ENCODE peak calls at places on chromosomes 5 and 9, in six cellular contexts. D is HFF-Myc, T is GM23338, V is uterus, C is nephron progenitor cell, B is mesothelial cell of epicardium. S is an unnamed sample.

GRCh38 chr5:170139786-170140335 is 34.2 kb downstream of the FOXI1 start:
- DNase-seq in D (no peak), T (no peak), V (no peak), C (no peak), B (no peak), S (no peak)

GRCh38 chr5:61435368-61435767 is 103.3 kb downstream of the ZSWIM6 start:
- DNase-seq in D (no peak), T (no peak), V (no peak), C (no peak), B (no peak), S (no peak)

GRCh38 chr9:117704024-117704575 is at the start of gene TLR4:
- DNase-seq in D (peak), T (peak), V (peak), C (peak), B (no peak), S (peak)

GRCh38 chr9:71966601-71967000 is 55.2 kb downstream of the C9orf85 start:
- DNase-seq in D (no peak), T (peak), V (no peak), C (no peak), B (no peak), S (no peak)

GRCh38 chr9:93112116-93112863 is 16.3 kb downstream of the CARD19 start:
- DNase-seq in D (no peak), T (no peak), V (peak), C (no peak), B (no peak), S (no peak)

GRCh38 chr5:16144416-16144815 is 35.2 kb downstream of the MARCHF11 start:
- DNase-seq in D (no peak), T (no peak), V (no peak), C (no peak), B (no peak), S (no peak)

GRCh38 chr9:89732295-89732951 is 127.6 kb downstream of the GADD45G start:
- DNase-seq in D (no peak), T (no peak), V (no peak), C (no peak), B (no peak), S (no peak)

GRCh38 chr5:149121145-149121544 is 20.1 kb upstream of the ABLIM3 start:
- DNase-seq in D (no peak), T (no peak), V (no peak), C (no peak), B (no peak), S (no peak)

GRCh38 chr5:143182901-143183820 is 220.3 kb downstream of the NR3C1 start:
- DNase-seq in D (no peak), T (no peak), V (no peak), C (no peak), B (no peak), S (peak)

GRCh38 chr5:68547621-68548020 is 332.1 kb downstream of the PIK3R1 start:
- DNase-seq in D (no peak), T (no peak), V (no peak), C (no peak), B (no peak), S (no peak)

GRCh38 chr5:105506692-105507277 is 1944.2 kb upstream of the NUDT12 start:
- DNase-seq in D (no peak), T (peak), V (no peak), C (peak), B (no peak), S (peak)

GRCh38 chr5:161051920-161052500 is 200.0 kb upstream of the ATP10B start:
- DNase-seq in D (no peak), T (no peak), V (no peak), C (no peak), B (no peak), S (no peak)

GRCh38 chr5:156103116-156103860 is 223.7 kb upstream of the SGCD start:
- DNase-seq in D (no peak), T (no peak), V (no peak), C (no peak), B (no peak), S (no peak)

GRCh38 chr5:111129938-111130337 is 37.8 kb downstream of the WDR36 start:
- DNase-seq in D (no peak), T (peak), V (no peak), C (no peak), B (no peak), S (no peak)

GRCh38 chr5:149605998-149606721 is 24.9 kb downstream of the ARHGEF37 start:
- DNase-seq in D (peak), T (no peak), V (no peak), C (no peak), B (no peak), S (peak)

GRCh38 chr5:79560774-79561524 is 47.0 kb upstream of the HOMER1 start:
- DNase-seq in D (no peak), T (no peak), V (no peak), C (no peak), B (no peak), S (peak)

GRCh38 chr9:7165350-7165937 is 407.7 kb downstream of the KDM4C start:
- DNase-seq in D (no peak), T (no peak), V (no peak), C (no peak), B (no peak), S (no peak)

GRCh38 chr5:135814254-135814653 is 20.2 kb upstream of the SLC25A48 start:
- DNase-seq in D (no peak), T (no peak), V (no peak), C (no peak), B (no peak), S (no peak)

GRCh38 chr5:169433221-169433651 is 132.3 kb upstream of the SLIT3 start:
- DNase-seq in D (no peak), T (no peak), V (no peak), C (no peak), B (no peak), S (no peak)

GRCh38 chr9:15509931-15510788 is 610 bp downstream of the PSIP1 start:
- DNase-seq in D (no peak), T (peak), V (peak), C (no peak), B (peak), S (peak)

GRCh38 chr9:20524776-20525175 is 97.5 kb downstream of the MLLT3 start:
- DNase-seq in D (no peak), T (peak), V (no peak), C (no peak), B (no peak), S (no peak)

GRCh38 chr5:88785396-88786216 is 97.4 kb downstream of the MEF2C start:
- DNase-seq in D (peak), T (peak), V (peak), C (no peak), B (no peak), S (no peak)

GRCh38 chr5:56412601-56413379 is 179.7 kb upstream of the ANKRD55 start:
- DNase-seq in D (no peak), T (no peak), V (no peak), C (no peak), B (no peak), S (peak)

GRCh38 chr5:111227805-111228204 is 3.6 kb downstream of the CAMK4 start:
- DNase-seq in D (peak), T (peak), V (no peak), C (no peak), B (no peak), S (no peak)

GRCh38 chr5:101424530-101425175 is 521.6 kb upstream of the ST8SIA4 start:
- DNase-seq in D (no peak), T (no peak), V (no peak), C (no peak), B (no peak), S (no peak)

GRCh38 chr5:41334758-41335157 is 121.4 kb upstream of the C6 start:
- DNase-seq in D (no peak), T (peak), V (no peak), C (no peak), B (no peak), S (peak)

GRCh38 chr5:134549714-134550113 is 24.2 kb downstream of the JADE2 start:
- DNase-seq in D (no peak), T (no peak), V (no peak), C (no peak), B (no peak), S (no peak)

GRCh38 chr9:87585456-87585855 is 87.8 kb downstream of the DAPK1 start:
- DNase-seq in D (no peak), T (no peak), V (no peak), C (no peak), B (no peak), S (no peak)

GRCh38 chr5:83866191-83866590 is 145.5 kb upstream of the HAPLN1 start:
- DNase-seq in D (no peak), T (no peak), V (no peak), C (no peak), B (no peak), S (no peak)

GRCh38 chr9:26502311-26502710 is 390.3 kb downstream of the CAAP1 start:
- DNase-seq in D (no peak), T (peak), V (no peak), C (no peak), B (no peak), S (no peak)
- TF ChIP-seq CTCF in D (no peak), T (peak), V (no peak), C (peak), B (no peak), S (no peak)

DNA sequence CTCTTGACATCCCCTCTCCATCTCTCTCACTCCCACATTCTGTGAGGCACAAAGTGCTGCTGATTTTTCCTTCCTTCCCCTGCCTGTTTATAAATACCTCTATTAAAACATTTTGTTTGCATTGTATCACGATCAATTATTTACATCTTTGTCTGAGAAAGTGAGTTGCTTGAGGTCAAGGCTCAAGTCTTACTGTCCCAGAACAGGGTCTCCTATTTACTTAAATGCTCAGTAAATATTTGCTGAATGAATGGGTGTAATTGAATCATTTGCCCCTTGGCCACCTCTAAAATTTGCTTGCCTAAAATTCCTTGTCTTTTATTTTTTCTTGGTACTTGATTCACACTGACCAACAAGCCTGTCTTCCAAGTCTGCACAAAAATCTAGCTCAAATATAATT is 103.5 kb downstream of the ZNF462 start:
- DNase-seq in D (no peak), T (no peak), V (no peak), C (no peak), B (no peak), S (no peak)
- TF ChIP-seq CTCF in D (no peak), T (no peak), V (no peak), C (no peak), B (no peak), S (no peak)

DNA sequence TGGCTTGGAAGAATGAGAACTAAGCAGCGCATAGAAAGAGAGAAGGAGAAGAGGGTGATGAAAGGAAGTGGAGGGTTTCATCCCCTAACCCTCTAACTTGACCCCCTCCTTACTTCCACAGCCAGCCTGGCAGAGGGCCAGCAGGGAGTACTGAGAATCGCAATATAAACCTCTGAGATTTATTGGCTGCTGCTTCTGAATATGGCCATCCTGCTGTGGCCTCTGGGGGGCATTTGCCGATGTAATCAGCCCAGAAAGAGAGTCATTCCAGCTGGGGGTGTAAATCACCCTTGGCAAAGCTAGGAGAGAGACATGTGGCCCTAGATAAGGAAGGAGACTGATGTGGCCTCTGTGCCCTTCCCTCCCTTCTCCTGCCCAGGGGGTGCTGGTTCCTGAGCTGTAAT is 960 bp upstream of the GFRA3 start:
- DNase-seq in D (no peak), T (peak), V (no peak), C (peak), B (no peak), S (no peak)
- TF ChIP-seq CTCF in D (no peak), T (no peak), V (no peak), C (peak), B (no peak), S (no peak)

DNA sequence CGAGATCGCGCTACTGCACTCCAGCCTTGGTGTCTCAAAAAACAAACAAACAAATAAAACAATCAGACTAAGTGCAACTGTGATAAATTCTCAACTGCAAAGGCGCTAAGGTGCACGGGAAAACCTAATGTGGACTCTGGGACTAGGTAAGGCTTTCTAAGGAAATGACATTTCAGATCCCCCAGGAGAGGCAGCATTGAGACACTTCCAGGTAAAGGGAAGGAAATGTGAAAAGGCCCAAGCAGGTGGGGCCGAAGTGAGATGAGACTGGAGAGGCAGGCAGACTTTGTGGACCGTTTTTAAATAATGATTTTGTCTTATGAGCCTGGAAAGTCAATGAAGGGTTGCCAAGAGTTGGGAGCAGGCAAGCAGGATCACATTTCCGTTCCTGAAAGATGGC is 1.9 kb upstream of the APBA1 start:
- DNase-seq in D (no peak), T (peak), V (no peak), C (no peak), B (no peak), S (no peak)
- TF ChIP-seq CTCF in D (no peak), T (peak), V (no peak), C (no peak), B (no peak), S (no peak)

GRCh38 chr9:112252194-112252593 is 77.1 kb upstream of the SUSD1 start:
- DNase-seq in D (no peak), T (no peak), V (no peak), C (no peak), B (no peak), S (no peak)
- TF ChIP-seq CTCF in D (no peak), T (no peak), V (no peak), C (no peak), B (no peak), S (no peak)

DNA sequence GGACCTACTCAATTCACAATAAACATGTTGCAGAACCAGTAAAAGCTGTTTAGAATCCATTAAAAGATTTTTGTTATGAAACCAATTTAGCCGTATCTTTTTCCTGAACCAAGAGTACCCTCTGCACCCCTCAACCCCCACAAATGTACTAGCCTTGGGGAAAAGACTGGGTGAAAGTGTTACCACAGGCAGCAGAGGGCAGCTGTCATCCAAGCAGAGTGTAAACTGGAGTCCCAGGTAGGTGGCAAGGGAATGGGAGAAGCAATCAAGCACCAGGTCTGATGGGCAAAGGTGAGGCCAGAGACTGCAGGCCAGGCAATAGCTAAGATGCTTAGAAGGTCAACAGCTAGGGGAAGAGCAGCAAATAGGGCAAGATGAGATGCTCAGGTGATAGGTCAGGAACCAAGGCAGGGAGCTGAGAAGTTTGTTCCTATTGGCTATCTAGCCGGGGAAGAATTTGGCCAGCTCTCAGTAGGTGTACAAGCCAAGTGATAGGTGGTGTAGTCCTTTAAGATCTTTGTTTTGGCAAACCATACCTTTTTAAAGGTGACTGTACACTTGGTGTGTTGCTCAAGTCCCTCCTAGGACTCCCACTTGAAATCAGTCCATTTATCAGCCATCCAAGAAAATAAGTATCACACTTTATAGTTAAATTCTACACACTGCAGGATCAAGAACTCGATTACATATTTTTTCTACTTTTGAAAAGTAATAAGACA is 77.8 kb upstream of the CCDC112 start:
- DNase-seq in D (no peak), T (no peak), V (no peak), C (no peak), B (no peak), S (no peak)
- TF ChIP-seq CTCF in D (no peak), T (peak), V (no peak), C (no peak), B (no peak), S (no peak)

GRCh38 chr9:95193480-95193879 is 124.0 kb downstream of the FANCC start:
- DNase-seq in D (no peak), T (no peak), V (no peak), C (no peak), B (no peak), S (no peak)

GRCh38 chr9:95202076-95202681 is 115.3 kb downstream of the FANCC start:
- DNase-seq in D (no peak), T (no peak), V (no peak), C (no peak), B (no peak), S (no peak)

GRCh38 chr9:95201201-95201600 is 116.3 kb downstream of the FANCC start:
- DNase-seq in D (no peak), T (no peak), V (no peak), C (no peak), B (no peak), S (no peak)

GRCh38 chr9:95193067-95193466 is 124.4 kb downstream of the FANCC start:
- DNase-seq in D (no peak), T (peak), V (no peak), C (no peak), B (no peak), S (no peak)

DNA sequence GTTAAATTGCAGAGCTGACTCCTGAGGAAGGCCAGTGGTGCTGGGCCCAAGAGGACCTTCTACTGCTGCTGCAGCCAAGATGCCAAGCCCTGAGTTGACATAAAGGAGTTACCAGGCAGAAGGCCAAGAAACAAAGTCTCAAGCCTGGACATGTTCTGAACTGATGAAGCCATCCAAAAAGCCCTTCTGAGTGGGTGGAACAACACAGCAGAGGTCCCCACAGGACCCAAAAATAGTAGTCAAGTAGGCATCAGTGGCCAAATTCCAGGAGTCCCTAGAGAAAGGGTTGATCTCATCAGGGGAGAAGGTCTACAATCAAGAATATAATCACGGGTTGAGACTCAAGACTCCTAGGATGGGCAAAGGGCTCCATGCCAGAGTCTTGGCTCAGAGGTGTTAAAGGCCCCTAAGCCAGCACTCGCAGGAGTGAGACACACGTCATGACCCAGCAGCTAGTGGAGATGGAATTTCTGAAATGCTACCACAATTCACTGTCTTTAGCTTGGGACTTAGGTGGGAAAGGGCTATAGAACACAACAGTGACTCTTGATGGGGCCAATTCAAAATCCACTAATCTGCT is 119.7 kb downstream of the FANCC start:
- DNase-seq in D (peak), T (no peak), V (no peak), C (no peak), B (no peak), S (no peak)
- TF ChIP-seq CTCF in D (no peak), T (no peak), V (no peak), C (no peak), B (no peak), S (no peak)

GRCh38 chr9:83979812-83980394 is at the start of gene HNRNPK:
- DNase-seq in D (peak), T (peak), V (peak), C (peak), B (peak), S (peak)

GRCh38 chr9:83981126-83981871 is 694 bp downstream of the RMI1 start:
- DNase-seq in D (no peak), T (peak), V (peak), C (peak), B (no peak), S (peak)

GRCh38 chr9:83978992-83979811 is 813 bp downstream of the HNRNPK start:
- DNase-seq in D (no peak), T (peak), V (peak), C (peak), B (peak), S (peak)

GRCh38 chr9:83977196-83977595 is 2.8 kb downstream of the HNRNPK start:
- DNase-seq in D (no peak), T (no peak), V (no peak), C (no peak), B (no peak), S (no peak)

GRCh38 chr9:83980395-83981125 is at the start of gene RMI1:
- DNase-seq in D (peak), T (peak), V (peak), C (peak), B (peak), S (peak)
- TF ChIP-seq CTCF in D (no peak), T (peak), V (no peak), C (no peak), B (no peak), S (no peak)

GRCh38 chr9:98117984-98118639 is 910 bp downstream of the TRIM14 start:
- DNase-seq in D (peak), T (peak), V (no peak), C (no peak), B (no peak), S (peak)
- TF ChIP-seq CTCF in D (peak), T (peak), V (no peak), C (no peak), B (no peak), S (peak)

GRCh38 chr5:172031894-172032461 is 25.5 kb upstream of the FBXW11 start:
- DNase-seq in D (no peak), T (no peak), V (no peak), C (no peak), B (no peak), S (no peak)
- TF ChIP-seq CTCF in D (no peak), T (no peak), V (no peak), C (no peak), B (no peak), S (no peak)